ENCODE peak calls at places on chromosomes 3 and 15, in four cellular contexts. S is HTR-8/SVneo; R is stimulated activated CD8-positive, alpha-beta memory T cell treated with anti-CD3 and anti-CD28 coated beads, Interleukin-15, amount 100 ng/mL, for 1 hour; B is progenitor cell of endocrine pancreas. N is an unnamed sample.

GRCh38 chr3:176354843-176355242 is 842.4 kb downstream of the TBL1XR1 start:
- DNase-seq in S (no peak), B (no peak), R (no peak), N (no peak)

GRCh38 chr3:108588616-108589015 is 622 bp downstream of the CIP2A start:
- DNase-seq in S (no peak), B (no peak), R (no peak), N (no peak)

GRCh38 chr3:59482001-59482400 is 432.2 kb upstream of the CFAP20DC start:
- DNase-seq in R (no peak), S (no peak), B (no peak), N (no peak)

GRCh38 chr15:101621961-101622360 is 30.2 kb downstream of the TM2D3 start:
- DNase-seq in B (no peak), R (no peak), S (no peak), N (no peak)

GRCh38 chr15:89770041-89770440 is 6.1 kb upstream of the MESP2 start:
- DNase-seq in S (no peak), R (no peak), B (no peak), N (no peak)

GRCh38 chr3:157115069-157116006 is 44.6 kb downstream of the CCNL1 start:
- DNase-seq in B (no peak), S (no peak), R (no peak), N (no peak)

GRCh38 chr15:31091531-31091930 is 10.0 kb downstream of the TRPM1 start:
- DNase-seq in S (peak), R (no peak), B (no peak), N (no peak)

GRCh38 chr3:116391296-116392201 is 53.7 kb downstream of the LSAMP start:
- DNase-seq in S (no peak), B (no peak), R (no peak), N (no peak)

GRCh38 chr15:55196011-55196410 is 730 bp downstream of the RSL24D1 start:
- DNase-seq in S (no peak), B (no peak), R (no peak), N (no peak)

GRCh38 chr15:65343374-65343981 is 34.3 kb downstream of the IGDCC3 start:
- DNase-seq in S (no peak), R (no peak), B (no peak), N (no peak)

GRCh38 chr15:60843482-60843881 is 364.5 kb upstream of the ICE2 start:
- DNase-seq in R (no peak), S (no peak), B (no peak), N (no peak)

GRCh38 chr3:132898131-132898530 is 140.1 kb upstream of the TMEM108 start:
- DNase-seq in S (no peak), B (no peak), R (no peak), N (no peak)

GRCh38 chr3:83500422-83500821 is 1458.4 kb upstream of the CADM2 start:
- DNase-seq in B (no peak), R (no peak), S (no peak), N (no peak)

GRCh38 chr3:126685493-126685892 is 18.5 kb upstream of the CHCHD6 start:
- DNase-seq in S (no peak), B (no peak), R (no peak), N (no peak)

GRCh38 chr3:45599424-45599886 is 4.9 kb downstream of the LIMD1 start:
- DNase-seq in S (no peak), B (no peak), R (no peak), N (no peak)

GRCh38 chr3:105686324-105686897 is 182.4 kb downstream of the CBLB start:
- DNase-seq in B (no peak), R (no peak), S (peak), N (no peak)

GRCh38 chr15:40052604-40053003 is 13.6 kb upstream of the SRP14 start:
- DNase-seq in S (no peak), B (no peak), R (no peak), N (no peak)

GRCh38 chr3:120477826-120478225 is 27.0 kb upstream of the FSTL1 start:
- DNase-seq in R (no peak), S (no peak), B (no peak), N (no peak)

GRCh38 chr3:157313186-157313585 is 123.5 kb upstream of the PTX3 start:
- DNase-seq in S (no peak), R (no peak), B (no peak), N (no peak)

GRCh38 chr15:67043939-67044771 is 21.2 kb upstream of the SMAD3 start:
- DNase-seq in B (no peak), S (peak), R (no peak), N (no peak)

GRCh38 chr15:68384451-68385239 is 47.3 kb downstream of the ITGA11 start:
- DNase-seq in B (no peak), S (peak), R (no peak), N (no peak)

GRCh38 chr3:117665311-117665710 is 955.7 kb downstream of the TUSC7 start:
- DNase-seq in R (no peak), S (no peak), B (no peak), N (no peak)

GRCh38 chr3:125010393-125010792 is 45.4 kb downstream of the HEG1 start:
- DNase-seq in S (no peak), B (no peak), R (no peak), N (no peak)

GRCh38 chr15:52790941-52791751 is 1.0 kb upstream of the ONECUT1 start:
- DNase-seq in R (no peak), B (no peak), S (no peak), N (no peak)

GRCh38 chr3:107767897-107768605 is 245.3 kb downstream of the BBX start:
- DNase-seq in S (no peak), B (no peak), R (no peak), N (no peak)

GRCh38 chr3:63975705-63976104 is 47.6 kb downstream of the PSMD6 start:
- DNase-seq in R (no peak), S (no peak), B (no peak), N (no peak)

GRCh38 chr15:67005294-67005996 is 60.0 kb upstream of the SMAD3 start:
- DNase-seq in B (no peak), R (no peak), S (no peak), N (no peak)

GRCh38 chr15:85474700-85475316 is 94.4 kb downstream of the AKAP13 start:
- DNase-seq in S (no peak), R (no peak), B (no peak), N (no peak)

GRCh38 chr3:196287066-196287404 is 491 bp downstream of the PCYT1A start:
- DNase-seq in S (no peak), B (no peak), R (no peak), N (peak)

GRCh38 chr3:169630852-169631251 is 32.7 kb downstream of the MECOM start:
- DNase-seq in R (no peak), B (no peak), S (no peak), N (no peak)

GRCh38 chr3:9398715-9399708 is 1.6 kb downstream of the SETD5 start:
- DNase-seq in S (peak), R (no peak), B (no peak), N (no peak)

N was measured in 8988T.